ENCODE peak calls at places on chromosome 21, in six cellular contexts. V, Q, U, E, L and F are unnamed samples.

GRCh38 chr21:32994305-32994704 is 31.4 kb upstream of the OLIG2 start:
- DNase-seq in U (no peak), L (no peak), E (no peak), V (peak), Q (no peak), F (no peak)

GRCh38 chr21:42753804-42754203 is 100.4 kb downstream of the PDE9A start:
- DNase-seq in U (no peak), L (no peak), Q (no peak), V (no peak), E (no peak), F (no peak)

GRCh38 chr21:33801424-33802405 is 113.9 kb downstream of the ATP5PO start:
- DNase-seq in Q (peak), U (no peak), V (no peak), L (no peak), E (peak), F (no peak)

GRCh38 chr21:16587671-16588379 is 858.0 kb downstream of the USP25 start:
- DNase-seq in V (no peak), L (no peak), E (peak), Q (peak), U (no peak), F (peak)

GRCh38 chr21:45300786-45301520 is 13.3 kb upstream of the POFUT2 start:
- DNase-seq in U (no peak), E (no peak), Q (no peak), V (no peak), L (no peak), F (no peak)

GRCh38 chr21:17612023-17612564 is 607 bp downstream of the BTG3 start:
- DNase-seq in U (peak), L (peak), Q (no peak), E (peak), V (peak), F (no peak)

GRCh38 chr21:39556176-39556575 is 56.6 kb upstream of the B3GALT5 start:
- DNase-seq in U (no peak), L (no peak), Q (no peak), E (no peak), V (no peak), F (peak)

GRCh38 chr21:45496968-45497845 is 45.0 kb downstream of the SLC19A1 start:
- DNase-seq in V (no peak), E (no peak), Q (no peak), U (no peak), L (no peak), F (no peak)

GRCh38 chr21:46052703-46053651 is 44.9 kb upstream of the COL6A2 start:
- DNase-seq in U (no peak), E (no peak), V (no peak), Q (no peak), L (no peak), F (no peak)

GRCh38 chr21:24076179-24076578 is 1531.1 kb downstream of the MRPL39 start:
- DNase-seq in Q (no peak), L (no peak), U (no peak), E (no peak), V (no peak), F (peak)

GRCh38 chr21:46226920-46227599 is 1.5 kb downstream of the LSS start:
- DNase-seq in E (peak), V (no peak), U (no peak), Q (no peak), L (no peak), F (peak)

GRCh38 chr21:44006017-44006624 is 6.0 kb upstream of the TRAPPC10 start:
- DNase-seq in E (no peak), L (no peak), Q (no peak), V (no peak), U (no peak), F (peak)

GRCh38 chr21:34642211-34643075 is 26.4 kb upstream of the CLIC6 start:
- DNase-seq in Q (no peak), U (peak), E (no peak), V (no peak), L (no peak), F (no peak)

GRCh38 chr21:34952701-34953100 is 96.4 kb downstream of the RUNX1 start:
- DNase-seq in U (no peak), L (no peak), E (no peak), V (no peak), Q (peak), F (no peak)

GRCh38 chr21:41228006-41228370 is 60.0 kb downstream of the BACE2 start:
- DNase-seq in V (no peak), Q (no peak), U (peak), L (peak), E (no peak), F (no peak)